ENCODE peak calls at places on chromosomes 3 and 15, in eight cellular contexts. One of them, this sample, is unnamed.

GRCh38 chr3:62749657-62750056 is 125.6 kb downstream of the CADPS start:
- DNase-seq in stomach: no peak
- DNase-seq in suprapubic skin: no peak
- DNase-seq in transverse colon: no peak
- DNase-seq in K562: no peak
- DNase-seq in HepG2: no peak
- DNase-seq in SK-N-SH: peak
- DNase-seq in GM12878: no peak
- DNase-seq in this sample: no peak

GRCh38 chr3:102141096-102141912 is 292.0 kb downstream of the NFKBIZ start:
- DNase-seq in stomach: no peak
- DNase-seq in suprapubic skin: no peak
- DNase-seq in transverse colon: no peak
- DNase-seq in K562: no peak
- DNase-seq in HepG2: no peak
- DNase-seq in SK-N-SH: no peak
- DNase-seq in GM12878: no peak
- DNase-seq in this sample: no peak

GRCh38 chr3:189714991-189715961 is 84.1 kb downstream of the TP63 start:
- DNase-seq in stomach: no peak
- DNase-seq in suprapubic skin: no peak
- DNase-seq in transverse colon: no peak
- DNase-seq in K562: no peak
- DNase-seq in HepG2: no peak
- DNase-seq in SK-N-SH: no peak
- DNase-seq in GM12878: peak
- DNase-seq in this sample: no peak

GRCh38 chr3:12193485-12194165 is 34.9 kb upstream of the TIMP4 start:
- DNase-seq in stomach: peak
- DNase-seq in suprapubic skin: no peak
- DNase-seq in transverse colon: peak
- DNase-seq in K562: peak
- DNase-seq in HepG2: peak
- DNase-seq in SK-N-SH: no peak
- DNase-seq in GM12878: peak
- DNase-seq in this sample: peak

GRCh38 chr15:89081878-89082277 is 6.4 kb upstream of the ABHD2 start:
- DNase-seq in stomach: no peak
- DNase-seq in suprapubic skin: no peak
- DNase-seq in transverse colon: no peak
- DNase-seq in K562: no peak
- DNase-seq in HepG2: no peak
- DNase-seq in SK-N-SH: no peak
- DNase-seq in GM12878: no peak
- DNase-seq in this sample: no peak

GRCh38 chr3:133460809-133461208 is 61.0 kb downstream of the BFSP2 start:
- DNase-seq in stomach: no peak
- DNase-seq in suprapubic skin: no peak
- DNase-seq in transverse colon: no peak
- DNase-seq in K562: no peak
- DNase-seq in HepG2: no peak
- DNase-seq in SK-N-SH: no peak
- DNase-seq in GM12878: no peak
- DNase-seq in this sample: no peak

GRCh38 chr3:108223928-108224327 is 1.7 kb upstream of the IFT57 start:
- DNase-seq in stomach: no peak
- DNase-seq in suprapubic skin: no peak
- DNase-seq in transverse colon: no peak
- DNase-seq in K562: no peak
- DNase-seq in HepG2: no peak
- DNase-seq in SK-N-SH: no peak
- DNase-seq in GM12878: no peak
- DNase-seq in this sample: no peak

GRCh38 chr3:61858054-61858453 is 296.7 kb downstream of the PTPRG start:
- DNase-seq in stomach: no peak
- DNase-seq in suprapubic skin: no peak
- DNase-seq in transverse colon: no peak
- DNase-seq in K562: no peak
- DNase-seq in HepG2: no peak
- DNase-seq in SK-N-SH: peak
- DNase-seq in GM12878: no peak
- DNase-seq in this sample: no peak

GRCh38 chr3:120506828-120507774 is 56.3 kb upstream of the FSTL1 start:
- DNase-seq in stomach: no peak
- DNase-seq in suprapubic skin: no peak
- DNase-seq in transverse colon: peak
- DNase-seq in K562: peak
- DNase-seq in HepG2: peak
- DNase-seq in SK-N-SH: peak
- DNase-seq in GM12878: no peak
- DNase-seq in this sample: peak

GRCh38 chr3:172904817-172905479 is 154.4 kb downstream of the ECT2 start:
- DNase-seq in stomach: no peak
- DNase-seq in suprapubic skin: no peak
- DNase-seq in transverse colon: no peak
- DNase-seq in K562: no peak
- DNase-seq in HepG2: no peak
- DNase-seq in SK-N-SH: peak
- DNase-seq in GM12878: no peak
- DNase-seq in this sample: no peak

GRCh38 chr3:101868534-101869464 is 19.5 kb downstream of the NFKBIZ start:
- DNase-seq in stomach: peak
- DNase-seq in suprapubic skin: no peak
- DNase-seq in transverse colon: peak
- DNase-seq in K562: peak
- DNase-seq in HepG2: no peak
- DNase-seq in SK-N-SH: no peak
- DNase-seq in GM12878: no peak
- DNase-seq in this sample: no peak

GRCh38 chr15:51448592-51449494 is 107.4 kb downstream of the GLDN start:
- DNase-seq in stomach: no peak
- DNase-seq in suprapubic skin: no peak
- DNase-seq in transverse colon: no peak
- DNase-seq in K562: no peak
- DNase-seq in HepG2: no peak
- DNase-seq in SK-N-SH: no peak
- DNase-seq in GM12878: no peak
- DNase-seq in this sample: no peak
- TF ChIP-seq EP300 in stomach: no peak
- TF ChIP-seq EP300 in suprapubic skin: no peak
- TF ChIP-seq EP300 in transverse colon: no peak
- TF ChIP-seq EP300 in K562: no peak
- TF ChIP-seq EP300 in HepG2: no peak
- TF ChIP-seq EP300 in SK-N-SH: no peak
- TF ChIP-seq EP300 in GM12878: no peak
- TF ChIP-seq EP300 in this sample: no peak

GRCh38 chr15:74782596-74783071 is 754 bp downstream of the CSK start:
- DNase-seq in stomach: no peak
- DNase-seq in suprapubic skin: no peak
- DNase-seq in transverse colon: no peak
- DNase-seq in K562: no peak
- DNase-seq in HepG2: no peak
- DNase-seq in SK-N-SH: no peak
- DNase-seq in GM12878: no peak
- DNase-seq in this sample: no peak

GRCh38 chr15:74780523-74780982 is 1.3 kb upstream of the CSK start:
- DNase-seq in stomach: no peak
- DNase-seq in suprapubic skin: no peak
- DNase-seq in transverse colon: no peak
- DNase-seq in K562: no peak
- DNase-seq in HepG2: no peak
- DNase-seq in SK-N-SH: no peak
- DNase-seq in GM12878: no peak
- DNase-seq in this sample: no peak

GRCh38 chr15:74783072-74783807 is 1.4 kb downstream of the CSK start:
- DNase-seq in stomach: no peak
- DNase-seq in suprapubic skin: no peak
- DNase-seq in transverse colon: peak
- DNase-seq in K562: peak
- DNase-seq in HepG2: no peak
- DNase-seq in SK-N-SH: peak
- DNase-seq in GM12878: no peak
- DNase-seq in this sample: no peak

GRCh38 chr15:74780983-74781672 is 752 bp upstream of the CSK start:
- DNase-seq in stomach: no peak
- DNase-seq in suprapubic skin: no peak
- DNase-seq in transverse colon: no peak
- DNase-seq in K562: no peak
- DNase-seq in HepG2: no peak
- DNase-seq in SK-N-SH: no peak
- DNase-seq in GM12878: no peak
- DNase-seq in this sample: no peak

DNA sequence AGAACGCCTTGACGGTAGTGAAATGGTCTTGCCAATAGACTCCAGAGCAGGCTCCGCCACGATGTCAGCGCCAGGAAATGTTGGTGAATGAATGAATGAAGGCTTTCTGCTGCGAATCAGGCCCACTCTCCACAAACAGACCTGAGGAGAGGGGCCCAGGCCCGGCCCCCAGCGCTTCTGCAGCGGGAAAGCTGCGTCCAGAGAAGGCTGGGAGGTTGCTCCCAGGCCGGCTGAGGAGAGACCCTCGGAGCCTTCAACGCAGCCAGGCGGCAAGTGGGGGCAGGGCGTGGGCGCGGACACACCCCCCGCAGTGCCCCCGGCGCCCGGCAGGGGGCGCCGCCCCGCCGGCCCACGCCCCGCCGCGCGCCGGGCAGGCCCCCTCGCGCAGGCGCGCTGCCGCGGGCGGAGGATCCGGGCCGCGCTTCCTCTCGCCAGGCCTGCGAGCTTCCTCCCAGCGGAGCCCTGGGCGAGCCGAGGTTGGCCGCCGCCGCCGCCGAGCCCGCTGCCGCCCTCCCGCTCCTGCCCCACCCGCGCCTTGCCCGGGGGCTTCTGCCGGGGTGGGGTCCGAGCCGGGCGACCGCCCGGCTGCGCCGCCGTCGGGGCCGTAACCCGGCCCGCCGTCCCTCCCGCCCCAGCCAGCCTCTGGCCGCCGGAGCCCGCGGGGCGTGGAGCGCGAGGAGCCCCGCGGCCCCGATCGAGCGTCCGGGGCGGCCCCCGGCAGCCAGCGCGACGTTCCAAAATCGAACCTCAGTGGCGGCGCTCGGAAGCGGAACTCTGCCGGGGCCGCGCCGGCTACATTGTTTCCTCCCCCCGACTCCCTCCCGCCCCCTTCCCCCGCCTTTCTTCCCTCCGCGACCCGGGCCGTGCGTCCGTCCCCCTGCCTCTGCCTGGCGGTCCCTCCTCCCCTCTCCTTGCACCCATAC is at the start of gene CSK:
- DNase-seq in stomach: peak
- DNase-seq in suprapubic skin: no peak
- DNase-seq in transverse colon: peak
- DNase-seq in K562: peak
- DNase-seq in HepG2: no peak
- DNase-seq in SK-N-SH: peak
- DNase-seq in GM12878: no peak
- DNase-seq in this sample: no peak
- TF ChIP-seq POLR2AphosphoS5 in stomach: peak
- TF ChIP-seq POLR2AphosphoS5 in suprapubic skin: no peak
- TF ChIP-seq POLR2AphosphoS5 in transverse colon: peak
- TF ChIP-seq POLR2AphosphoS5 in K562: peak
- TF ChIP-seq POLR2AphosphoS5 in HepG2: no peak
- TF ChIP-seq POLR2AphosphoS5 in SK-N-SH: peak
- TF ChIP-seq POLR2AphosphoS5 in GM12878: no peak
- TF ChIP-seq POLR2AphosphoS5 in this sample: no peak

GRCh38 chr15:64944961-64945360 is 33.3 kb downstream of the ANKDD1A start:
- DNase-seq in stomach: no peak
- DNase-seq in suprapubic skin: no peak
- DNase-seq in transverse colon: no peak
- DNase-seq in K562: no peak
- DNase-seq in HepG2: no peak
- DNase-seq in SK-N-SH: no peak
- DNase-seq in GM12878: no peak
- DNase-seq in this sample: peak

GRCh38 chr15:64943512-64944225 is 32.0 kb downstream of the ANKDD1A start:
- DNase-seq in stomach: no peak
- DNase-seq in suprapubic skin: peak
- DNase-seq in transverse colon: no peak
- DNase-seq in K562: no peak
- DNase-seq in HepG2: no peak
- DNase-seq in SK-N-SH: no peak
- DNase-seq in GM12878: no peak
- DNase-seq in this sample: peak

GRCh38 chr15:64949383-64950141 is 37.9 kb downstream of the ANKDD1A start:
- DNase-seq in stomach: no peak
- DNase-seq in suprapubic skin: peak
- DNase-seq in transverse colon: no peak
- DNase-seq in K562: no peak
- DNase-seq in HepG2: no peak
- DNase-seq in SK-N-SH: no peak
- DNase-seq in GM12878: no peak
- DNase-seq in this sample: no peak

GRCh38 chr15:64948916-64949315 is 37.2 kb downstream of the ANKDD1A start:
- DNase-seq in stomach: no peak
- DNase-seq in suprapubic skin: peak
- DNase-seq in transverse colon: no peak
- DNase-seq in K562: no peak
- DNase-seq in HepG2: no peak
- DNase-seq in SK-N-SH: no peak
- DNase-seq in GM12878: no peak
- DNase-seq in this sample: peak

DNA sequence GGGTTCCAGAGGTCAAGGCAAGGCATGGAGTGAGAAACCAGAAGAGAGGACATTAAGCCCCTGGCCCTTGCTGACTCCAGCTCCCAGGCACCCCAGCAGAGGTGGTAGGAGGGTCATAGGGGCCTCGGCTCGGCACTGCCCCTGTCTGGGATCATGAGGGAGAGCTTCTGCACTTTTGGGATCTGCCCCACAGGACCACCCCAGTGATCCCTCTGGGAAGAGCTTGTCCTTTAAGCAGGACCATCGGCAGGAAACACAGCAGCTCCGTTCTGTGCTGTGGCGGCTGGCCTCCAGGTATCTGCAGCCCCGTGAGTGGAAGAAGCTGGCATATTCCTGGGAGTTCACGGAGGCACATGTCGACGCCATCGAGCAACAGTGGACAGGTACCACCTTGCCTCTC is 35.5 kb downstream of the ANKDD1A start:
- DNase-seq in stomach: no peak
- DNase-seq in suprapubic skin: peak
- DNase-seq in transverse colon: no peak
- DNase-seq in K562: no peak
- DNase-seq in HepG2: no peak
- DNase-seq in SK-N-SH: no peak
- DNase-seq in GM12878: no peak
- DNase-seq in this sample: peak
- H3K4me3 ChIP-seq in stomach: no peak
- H3K4me3 ChIP-seq in suprapubic skin: no peak
- H3K4me3 ChIP-seq in transverse colon: no peak
- H3K4me3 ChIP-seq in K562: no peak
- H3K4me3 ChIP-seq in HepG2: no peak
- H3K4me3 ChIP-seq in SK-N-SH: no peak
- H3K4me3 ChIP-seq in GM12878: no peak
- H3K4me3 ChIP-seq in this sample: no peak

DNA sequence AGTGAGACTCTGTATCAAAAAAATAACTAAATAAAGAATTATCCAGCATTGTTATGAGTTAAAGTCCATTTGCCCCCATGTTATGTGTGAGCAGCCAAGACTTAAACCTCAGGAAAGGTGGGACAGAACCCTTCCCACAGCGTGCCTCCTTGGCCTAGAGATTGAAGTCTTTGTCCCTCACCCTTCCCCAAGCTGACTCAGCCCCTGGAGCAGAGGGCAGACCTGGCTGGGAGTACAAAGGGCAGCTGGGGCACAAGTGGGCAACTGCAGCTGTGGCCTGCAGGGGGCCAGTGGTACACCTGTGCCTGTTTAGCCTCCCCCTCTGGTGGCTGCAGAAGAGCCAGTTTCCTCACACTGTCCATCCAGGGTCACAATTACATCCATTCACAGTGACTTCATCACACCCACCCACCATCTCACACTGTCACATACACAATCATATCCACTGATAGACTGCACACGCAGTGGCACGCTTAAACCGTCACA is 940 bp upstream of the ACY1 start:
- DNase-seq in stomach: peak
- DNase-seq in suprapubic skin: no peak
- DNase-seq in transverse colon: peak
- DNase-seq in K562: peak
- DNase-seq in HepG2: peak
- DNase-seq in SK-N-SH: peak
- DNase-seq in GM12878: no peak
- DNase-seq in this sample: no peak
- TF ChIP-seq EP300 in stomach: no peak
- TF ChIP-seq EP300 in suprapubic skin: no peak
- TF ChIP-seq EP300 in transverse colon: no peak
- TF ChIP-seq EP300 in K562: no peak
- TF ChIP-seq EP300 in HepG2: no peak
- TF ChIP-seq EP300 in SK-N-SH: no peak
- TF ChIP-seq EP300 in GM12878: no peak
- TF ChIP-seq EP300 in this sample: no peak

This sample was measured in esophagus muscularis mucosa.